ENCODE peak calls at places on chromosomes 3 and 15, in eight cellular contexts. One of them, this sample, is unnamed.

GRCh38 chr3:189041482-189042090 is 130.2 kb upstream of the TPRG1 start:
- DNase-seq in keratinocyte: peak; percentile 1
- DNase-seq in cardiac muscle cell: peak; percentile 57
- DNase-seq in fibroblast of lung: peak; percentile 29
- DNase-seq in psoas muscle: no peak
- DNase-seq in gastrocnemius medialis: no peak
- DNase-seq in IMR-90: peak; percentile 45
- DNase-seq in ascending aorta: no peak
- DNase-seq in this sample: no peak

GRCh38 chr3:69196876-69197275 is 74.5 kb upstream of the LMOD3 start:
- DNase-seq in fibroblast of lung: no peak
- DNase-seq in psoas muscle: no peak
- DNase-seq in keratinocyte: no peak
- DNase-seq in gastrocnemius medialis: no peak
- DNase-seq in IMR-90: no peak
- DNase-seq in ascending aorta: no peak
- DNase-seq in cardiac muscle cell: no peak
- DNase-seq in this sample: no peak

GRCh38 chr15:41438206-41438605 is 21.3 kb downstream of the RTF1 start:
- DNase-seq in keratinocyte: no peak
- DNase-seq in gastrocnemius medialis: no peak
- DNase-seq in psoas muscle: no peak
- DNase-seq in fibroblast of lung: peak; percentile 56
- DNase-seq in cardiac muscle cell: no peak
- DNase-seq in ascending aorta: no peak
- DNase-seq in IMR-90: peak; percentile 44
- DNase-seq in this sample: peak; percentile 60

GRCh38 chr15:38688761-38689160 is 124.1 kb upstream of the RASGRP1 start:
- DNase-seq in ascending aorta: no peak
- DNase-seq in cardiac muscle cell: no peak
- DNase-seq in fibroblast of lung: no peak
- DNase-seq in gastrocnemius medialis: no peak
- DNase-seq in IMR-90: no peak
- DNase-seq in psoas muscle: no peak
- DNase-seq in keratinocyte: no peak
- DNase-seq in this sample: no peak

GRCh38 chr3:17179381-17180205 is 294.8 kb downstream of the PLCL2 start:
- DNase-seq in ascending aorta: no peak
- DNase-seq in IMR-90: peak; percentile 13
- DNase-seq in fibroblast of lung: peak; percentile 70
- DNase-seq in gastrocnemius medialis: no peak
- DNase-seq in keratinocyte: no peak
- DNase-seq in cardiac muscle cell: peak; percentile 25
- DNase-seq in psoas muscle: no peak
- DNase-seq in this sample: no peak

GRCh38 chr3:48125886-48126622 is 62.2 kb downstream of the CDC25A start:
- DNase-seq in ascending aorta: no peak
- DNase-seq in fibroblast of lung: no peak
- DNase-seq in cardiac muscle cell: no peak
- DNase-seq in keratinocyte: no peak
- DNase-seq in gastrocnemius medialis: no peak
- DNase-seq in psoas muscle: no peak
- DNase-seq in IMR-90: no peak
- DNase-seq in this sample: no peak

GRCh38 chr15:73930790-73931281 is 4.6 kb downstream of the LOXL1 start:
- DNase-seq in keratinocyte: no peak
- DNase-seq in fibroblast of lung: peak; percentile 79
- DNase-seq in ascending aorta: no peak
- DNase-seq in gastrocnemius medialis: no peak
- DNase-seq in cardiac muscle cell: peak; percentile 54
- DNase-seq in psoas muscle: peak; percentile 69
- DNase-seq in IMR-90: peak; percentile 55
- DNase-seq in this sample: peak; percentile 81

GRCh38 chr15:23566070-23567050 is 886 bp downstream of the MKRN3 start:
- DNase-seq in cardiac muscle cell: no peak
- DNase-seq in ascending aorta: no peak
- DNase-seq in gastrocnemius medialis: peak; percentile 13
- DNase-seq in keratinocyte: no peak
- DNase-seq in fibroblast of lung: peak; percentile 60
- DNase-seq in psoas muscle: peak; percentile 56
- DNase-seq in IMR-90: no peak
- DNase-seq in this sample: no peak

GRCh38 chr3:38579551-38580449 is 69.7 kb downstream of the SCN5A start:
- DNase-seq in ascending aorta: peak; percentile 54
- DNase-seq in cardiac muscle cell: no peak
- DNase-seq in fibroblast of lung: peak; percentile 14
- DNase-seq in keratinocyte: no peak
- DNase-seq in gastrocnemius medialis: no peak
- DNase-seq in psoas muscle: no peak
- DNase-seq in IMR-90: peak; percentile 42
- DNase-seq in this sample: peak; percentile 20

GRCh38 chr15:42704492-42704926 is 32.4 kb downstream of the CDAN1 start:
- DNase-seq in IMR-90: peak; percentile 73
- DNase-seq in gastrocnemius medialis: peak; percentile 55
- DNase-seq in cardiac muscle cell: peak; percentile 81
- DNase-seq in psoas muscle: no peak
- DNase-seq in keratinocyte: peak; percentile 30
- DNase-seq in fibroblast of lung: peak; percentile 53
- DNase-seq in ascending aorta: peak; percentile 84
- DNase-seq in this sample: peak; percentile 68

GRCh38 chr3:189871384-189871783 is 240.2 kb downstream of the TP63 start:
- DNase-seq in ascending aorta: no peak
- DNase-seq in fibroblast of lung: no peak
- DNase-seq in gastrocnemius medialis: no peak
- DNase-seq in keratinocyte: no peak
- DNase-seq in IMR-90: no peak
- DNase-seq in cardiac muscle cell: no peak
- DNase-seq in psoas muscle: no peak
- DNase-seq in this sample: no peak

GRCh38 chr15:66661432-66662096 is 40.5 kb upstream of the SMAD6 start:
- DNase-seq in gastrocnemius medialis: no peak
- DNase-seq in keratinocyte: no peak
- DNase-seq in fibroblast of lung: no peak
- DNase-seq in ascending aorta: no peak
- DNase-seq in cardiac muscle cell: peak; percentile 54
- DNase-seq in IMR-90: no peak
- DNase-seq in psoas muscle: peak; percentile 67
- DNase-seq in this sample: peak; percentile 73

GRCh38 chr3:36701903-36702374 is 62.4 kb downstream of the DCLK3 start:
- DNase-seq in cardiac muscle cell: peak; percentile 52
- DNase-seq in psoas muscle: no peak
- DNase-seq in IMR-90: peak; percentile 96
- DNase-seq in gastrocnemius medialis: no peak
- DNase-seq in keratinocyte: peak; percentile 44
- DNase-seq in fibroblast of lung: peak; percentile 90
- DNase-seq in ascending aorta: no peak
- DNase-seq in this sample: no peak

GRCh38 chr3:139934557-139935070 is 371 bp upstream of the CLSTN2 start:
- DNase-seq in IMR-90: no peak
- DNase-seq in psoas muscle: peak; percentile 82
- DNase-seq in gastrocnemius medialis: peak; percentile 29
- DNase-seq in keratinocyte: no peak
- DNase-seq in fibroblast of lung: peak; percentile 57
- DNase-seq in cardiac muscle cell: peak; percentile 18
- DNase-seq in ascending aorta: no peak
- DNase-seq in this sample: peak; percentile 46

GRCh38 chr3:173238091-173238490 is 97.1 kb upstream of the SPATA16 start:
- DNase-seq in cardiac muscle cell: no peak
- DNase-seq in psoas muscle: no peak
- DNase-seq in fibroblast of lung: no peak
- DNase-seq in ascending aorta: no peak
- DNase-seq in gastrocnemius medialis: no peak
- DNase-seq in keratinocyte: no peak
- DNase-seq in IMR-90: no peak
- DNase-seq in this sample: no peak

GRCh38 chr3:44509985-44510360 is 32.5 kb upstream of the ZNF445 start:
- DNase-seq in keratinocyte: no peak
- DNase-seq in gastrocnemius medialis: no peak
- DNase-seq in ascending aorta: no peak
- DNase-seq in IMR-90: peak; percentile 17
- DNase-seq in fibroblast of lung: peak; percentile 15
- DNase-seq in psoas muscle: no peak
- DNase-seq in cardiac muscle cell: peak; percentile 21
- DNase-seq in this sample: no peak

GRCh38 chr3:72310028-72310987 is 525.4 kb upstream of the PROK2 start:
- DNase-seq in IMR-90: peak; percentile 85
- DNase-seq in fibroblast of lung: peak; percentile 71
- DNase-seq in ascending aorta: no peak
- DNase-seq in cardiac muscle cell: peak; percentile 51
- DNase-seq in gastrocnemius medialis: peak; percentile 23
- DNase-seq in keratinocyte: no peak
- DNase-seq in psoas muscle: no peak
- DNase-seq in this sample: peak; percentile 38

GRCh38 chr3:36418296-36418695 is 38.0 kb downstream of the STAC start:
- DNase-seq in fibroblast of lung: peak; percentile 50
- DNase-seq in ascending aorta: no peak
- DNase-seq in cardiac muscle cell: no peak
- DNase-seq in psoas muscle: no peak
- DNase-seq in keratinocyte: no peak
- DNase-seq in IMR-90: no peak
- DNase-seq in gastrocnemius medialis: no peak
- DNase-seq in this sample: no peak

GRCh38 chr3:38000242-38000916 is 9.8 kb downstream of the VILL start:
- DNase-seq in fibroblast of lung: no peak
- DNase-seq in ascending aorta: no peak
- DNase-seq in cardiac muscle cell: no peak
- DNase-seq in psoas muscle: no peak
- DNase-seq in gastrocnemius medialis: peak; percentile 10
- DNase-seq in IMR-90: no peak
- DNase-seq in keratinocyte: no peak
- DNase-seq in this sample: peak; percentile 15

GRCh38 chr3:138675393-138675792 is 66.8 kb downstream of the FAIM start:
- DNase-seq in psoas muscle: no peak
- DNase-seq in fibroblast of lung: peak; percentile 38
- DNase-seq in gastrocnemius medialis: no peak
- DNase-seq in ascending aorta: no peak
- DNase-seq in IMR-90: peak; percentile 40
- DNase-seq in cardiac muscle cell: peak; percentile 24
- DNase-seq in keratinocyte: no peak
- DNase-seq in this sample: no peak

GRCh38 chr3:73405853-73406252 is 218.9 kb downstream of the PDZRN3 start:
- DNase-seq in IMR-90: peak; percentile 42
- DNase-seq in fibroblast of lung: peak; percentile 7
- DNase-seq in gastrocnemius medialis: no peak
- DNase-seq in ascending aorta: no peak
- DNase-seq in cardiac muscle cell: peak; percentile 16
- DNase-seq in psoas muscle: no peak
- DNase-seq in keratinocyte: no peak
- DNase-seq in this sample: no peak

GRCh38 chr3:128353991-128354687 is 112.6 kb downstream of the DNAJB8 start:
- DNase-seq in IMR-90: peak; percentile 69
- DNase-seq in cardiac muscle cell: no peak
- DNase-seq in keratinocyte: no peak
- DNase-seq in gastrocnemius medialis: no peak
- DNase-seq in psoas muscle: peak; percentile 18
- DNase-seq in ascending aorta: no peak
- DNase-seq in fibroblast of lung: peak; percentile 69
- DNase-seq in this sample: no peak

GRCh38 chr15:92908369-92909057 is 8.4 kb downstream of the CHD2 start:
- DNase-seq in IMR-90: no peak
- DNase-seq in ascending aorta: no peak
- DNase-seq in cardiac muscle cell: no peak
- DNase-seq in fibroblast of lung: no peak
- DNase-seq in psoas muscle: no peak
- DNase-seq in gastrocnemius medialis: no peak
- DNase-seq in keratinocyte: no peak
- DNase-seq in this sample: no peak

GRCh38 chr3:101266566-101266965 is 53.8 kb downstream of the IMPG2 start:
- DNase-seq in ascending aorta: no peak
- DNase-seq in cardiac muscle cell: no peak
- DNase-seq in fibroblast of lung: no peak
- DNase-seq in psoas muscle: no peak
- DNase-seq in gastrocnemius medialis: no peak
- DNase-seq in keratinocyte: no peak
- DNase-seq in IMR-90: no peak
- DNase-seq in this sample: no peak

GRCh38 chr3:39096775-39097174 is 10.7 kb downstream of the GORASP1 start:
- DNase-seq in fibroblast of lung: peak; percentile 45
- DNase-seq in ascending aorta: no peak
- DNase-seq in cardiac muscle cell: peak; percentile 43
- DNase-seq in keratinocyte: no peak
- DNase-seq in psoas muscle: no peak
- DNase-seq in gastrocnemius medialis: no peak
- DNase-seq in IMR-90: peak; percentile 21
- DNase-seq in this sample: no peak

GRCh38 chr15:95449229-95449628 is 881.3 kb upstream of the NR2F2 start:
- DNase-seq in keratinocyte: no peak
- DNase-seq in fibroblast of lung: no peak
- DNase-seq in psoas muscle: no peak
- DNase-seq in ascending aorta: no peak
- DNase-seq in cardiac muscle cell: no peak
- DNase-seq in IMR-90: no peak
- DNase-seq in gastrocnemius medialis: no peak
- DNase-seq in this sample: no peak
- TF ChIP-seq CTCF in keratinocyte: no peak
- TF ChIP-seq CTCF in fibroblast of lung: no peak
- TF ChIP-seq CTCF in psoas muscle: no peak
- TF ChIP-seq CTCF in ascending aorta: no peak
- TF ChIP-seq CTCF in cardiac muscle cell: no peak
- TF ChIP-seq CTCF in IMR-90: no peak
- TF ChIP-seq CTCF in gastrocnemius medialis: no peak
- TF ChIP-seq CTCF in this sample: no peak

DNA sequence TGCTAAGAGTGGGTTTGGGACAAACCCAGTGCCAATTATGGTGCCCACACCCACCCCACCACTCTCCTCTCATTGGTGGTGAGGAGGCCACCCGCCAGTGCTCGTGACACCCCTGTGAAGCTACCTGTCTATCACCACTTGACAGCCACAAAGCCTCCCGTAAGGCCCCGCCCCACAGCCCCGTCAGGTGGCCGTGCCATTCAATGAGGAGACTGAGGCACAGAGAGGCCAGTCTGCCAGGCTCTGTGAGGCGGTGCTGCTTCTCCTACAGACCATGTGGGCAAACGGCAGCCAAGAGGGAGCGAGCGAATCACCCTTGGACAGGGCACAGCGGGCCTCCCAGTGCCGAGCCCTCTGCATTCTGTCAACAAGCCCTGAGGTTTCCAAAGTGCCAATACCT is 53.5 kb downstream of the IQSEC1 start:
- DNase-seq in fibroblast of lung: no peak
- DNase-seq in IMR-90: no peak
- DNase-seq in ascending aorta: no peak
- DNase-seq in keratinocyte: no peak
- DNase-seq in gastrocnemius medialis: peak; percentile 35
- DNase-seq in psoas muscle: no peak
- DNase-seq in cardiac muscle cell: no peak
- DNase-seq in this sample: no peak
- H3K4me3 ChIP-seq in fibroblast of lung: no peak overlapping the region
- H3K4me3 ChIP-seq in IMR-90: no peak overlapping the region
- H3K4me3 ChIP-seq in ascending aorta: no peak overlapping the region
- H3K4me3 ChIP-seq in keratinocyte: no peak overlapping the region
- H3K4me3 ChIP-seq in gastrocnemius medialis: peak overlapping the region; percentile 21
- H3K4me3 ChIP-seq in psoas muscle: peak overlapping the region; percentile 28
- H3K4me3 ChIP-seq in cardiac muscle cell: no peak overlapping the region
- H3K4me3 ChIP-seq in this sample: peak overlapping the region; percentile 35

GRCh38 chr3:12759693-12760565 is 870 bp upstream of the TMEM40 start:
- DNase-seq in fibroblast of lung: no peak
- DNase-seq in keratinocyte: no peak
- DNase-seq in IMR-90: no peak
- DNase-seq in ascending aorta: no peak
- DNase-seq in psoas muscle: no peak
- DNase-seq in gastrocnemius medialis: no peak
- DNase-seq in cardiac muscle cell: no peak
- DNase-seq in this sample: no peak
- H3K4me1 ChIP-seq in fibroblast of lung: peaks cover 12% of the 10 kb centered on the region
- H3K4me1 ChIP-seq in keratinocyte: peaks cover 48% of the 10 kb centered on the region
- H3K4me1 ChIP-seq in IMR-90: peaks cover 18% of the 10 kb centered on the region
- H3K4me1 ChIP-seq in ascending aorta: peaks cover 3% of the 10 kb centered on the region
- H3K4me1 ChIP-seq in psoas muscle: peaks cover 30% of the 10 kb centered on the region
- H3K4me1 ChIP-seq in gastrocnemius medialis: peaks cover 8% of the 10 kb centered on the region
- H3K4me1 ChIP-seq in cardiac muscle cell: peaks cover 38% of the 10 kb centered on the region
- H3K4me1 ChIP-seq in this sample: peaks cover 13% of the 10 kb centered on the region

GRCh38 chr15:78969687-78970349 is 25.0 kb upstream of the CTSH start:
- DNase-seq in keratinocyte: no peak
- DNase-seq in gastrocnemius medialis: no peak
- DNase-seq in psoas muscle: no peak
- DNase-seq in IMR-90: peak; percentile 43
- DNase-seq in fibroblast of lung: peak; percentile 33
- DNase-seq in cardiac muscle cell: peak; percentile 22
- DNase-seq in ascending aorta: no peak
- DNase-seq in this sample: no peak
- TF ChIP-seq CTCF in keratinocyte: no peak
- TF ChIP-seq CTCF in gastrocnemius medialis: no peak
- TF ChIP-seq CTCF in psoas muscle: no peak
- TF ChIP-seq CTCF in IMR-90: no peak
- TF ChIP-seq CTCF in fibroblast of lung: no peak
- TF ChIP-seq CTCF in cardiac muscle cell: no peak
- TF ChIP-seq CTCF in ascending aorta: no peak
- TF ChIP-seq CTCF in this sample: no peak

This sample was measured in tibial artery.